ENCODE peak calls at places on chromosomes 6 and 20, in ten cellular contexts. M is neural progenitor cell; L is endodermal cell; N is heart right ventricle; P is stomach; I is SK-N-SH; U is IMR-90; O is CD8-positive, alpha-beta memory T cell; G is A549; F is adrenal gland. C is an unnamed sample. For H3K4me1, the result is how much of the 10 kb centered on the place peaks cover.

GRCh38 chr6:28212510-28213212 is 12.4 kb upstream of the ZSCAN9 start:
- DNase-seq in N (no peak), I (peak), L (peak), P (no peak), M (peak), O (no peak), G (peak), U (peak), F (peak), C (no peak)

GRCh38 chr6:36838896-36839818 is at the start of gene CPNE5:
- DNase-seq in M (peak), N (peak), P (no peak), L (peak), F (no peak), I (peak), O (no peak), G (no peak), U (no peak), C (no peak)

GRCh38 chr6:88165877-88166492 is at the start of gene CNR1:
- DNase-seq in O (no peak), U (no peak), I (peak), F (peak), M (peak), P (peak), G (peak), N (peak), L (peak), C (peak)

GRCh38 chr6:46901747-46902362 is 19.9 kb downstream of the ADGRF5 start:
- DNase-seq in P (no peak), M (no peak), L (no peak), U (no peak), I (no peak), G (no peak), F (no peak), N (peak), O (no peak), C (no peak)

GRCh38 chr20:137668-138131 is 4.7 kb upstream of the DEFB126 start:
- DNase-seq in O (no peak), U (no peak), N (no peak), P (no peak), F (no peak), M (no peak), I (peak), G (peak), L (no peak), C (no peak)

GRCh38 chr6:146545608-146546007 is 2.0 kb downstream of the RAB32 start:
- DNase-seq in G (no peak), F (no peak), I (no peak), O (no peak), M (no peak), P (no peak), U (peak), N (no peak), L (no peak), C (no peak)

GRCh38 chr6:39029156-39030011 is 19.2 kb upstream of the GLP1R start:
- DNase-seq in U (no peak), L (peak), N (no peak), I (peak), G (peak), P (no peak), O (peak), M (peak), F (peak), C (no peak)

GRCh38 chr20:49602370-49603208 is 34.7 kb upstream of the PTGIS start:
- DNase-seq in M (no peak), U (peak), O (no peak), L (no peak), P (no peak), N (no peak), I (no peak), F (no peak), G (no peak), C (no peak)

GRCh38 chr20:1338801-1339200 is 9.9 kb upstream of the SDCBP2 start:
- DNase-seq in P (no peak), L (peak), G (no peak), M (no peak), O (no peak), N (no peak), U (no peak), I (no peak), F (no peak), C (no peak)

GRCh38 chr6:50842861-50843384 is 24.3 kb downstream of the TFAP2B start:
- DNase-seq in M (peak), O (no peak), G (no peak), U (no peak), F (no peak), L (peak), N (no peak), P (no peak), I (no peak), C (no peak)

GRCh38 chr6:160505970-160506369 is 157.8 kb downstream of the SLC22A3 start:
- DNase-seq in N (no peak), F (no peak), L (no peak), M (no peak), I (no peak), O (no peak), G (no peak), U (no peak), P (no peak), C (no peak)

GRCh38 chr20:32858189-32858588 is 534 bp upstream of the EFCAB8 start:
- DNase-seq in G (no peak), O (no peak), P (no peak), U (no peak), L (no peak), I (no peak), N (no peak), M (no peak), F (no peak), C (no peak)

GRCh38 chr6:38045701-38046305 is 226.3 kb downstream of the ZFAND3 start:
- DNase-seq in I (no peak), U (no peak), G (no peak), O (no peak), N (no peak), L (no peak), F (no peak), P (no peak), M (no peak), C (no peak)

GRCh38 chr20:59936409-59936808 is 3.0 kb upstream of the SYCP2 start:
- DNase-seq in U (no peak), I (no peak), O (no peak), N (no peak), F (no peak), G (no peak), P (no peak), L (no peak), M (no peak), C (no peak)

GRCh38 chr6:34288581-34288980 is 39.8 kb upstream of the SMIM29 start:
- DNase-seq in I (no peak), L (no peak), M (no peak), F (no peak), G (no peak), U (no peak), P (no peak), N (no peak), O (no peak), C (no peak)

GRCh38 chr6:100948381-100949133 is 67.4 kb upstream of the ASCC3 start:
- DNase-seq in M (no peak), G (peak), U (peak), O (no peak), P (no peak), L (no peak), I (no peak), F (no peak), N (no peak), C (no peak)

GRCh38 chr6:29705389-29706231 is 17.6 kb upstream of the HLA-F start:
- DNase-seq in P (no peak), N (peak), O (peak), G (peak), I (peak), F (peak), U (peak), M (peak), L (peak), C (no peak)

GRCh38 chr6:122530440-122531046 is 58.9 kb upstream of the SERINC1 start:
- DNase-seq in O (peak), P (peak), G (peak), M (peak), F (peak), N (peak), L (peak), U (peak), I (peak), C (no peak)

GRCh38 chr6:9168669-9169068 is 733.3 kb upstream of the SLC35B3 start:
- DNase-seq in N (no peak), P (no peak), L (no peak), M (no peak), F (no peak), O (no peak), U (no peak), G (no peak), I (no peak), C (no peak)

GRCh38 chr20:64064145-64064698 is 1.2 kb downstream of the TCEA2 start:
- DNase-seq in N (no peak), P (peak), I (no peak), L (no peak), G (peak), F (peak), U (peak), M (no peak), O (no peak), C (peak)

GRCh38 chr20:10419550-10420133 is 14.4 kb downstream of the MKKS start:
- DNase-seq in G (peak), O (no peak), I (no peak), M (no peak), U (peak), N (no peak), P (no peak), L (no peak), F (no peak), C (no peak)

GRCh38 chr6:24935753-24936152 is at the start of gene RIPOR2:
- DNase-seq in G (peak), U (no peak), I (no peak), N (no peak), F (peak), M (peak), O (peak), P (peak), L (peak), C (peak)
- H3K4me1 ChIP-seq in G (under half), U (under half), I (under half), N (under half), F (under half), M (under half), O (under half), P (under half), L (under half), C (under half)

GRCh38 chr6:3408665-3409064 is 48.2 kb downstream of the SLC22A23 start:
- DNase-seq in U (no peak), O (no peak), N (no peak), F (no peak), M (no peak), L (no peak), G (no peak), I (no peak), P (no peak), C (no peak)
- H3K4me1 ChIP-seq in U (under half), O (under half), N (under half), F (under half), M (under half), L (under half), G (half or more), I (under half), P (under half), C (under half)

GRCh38 chr6:3061501-3061941 is 6.8 kb upstream of the RIPK1 start:
- DNase-seq in O (no peak), F (no peak), G (no peak), L (no peak), N (no peak), U (peak), M (no peak), I (no peak), P (no peak), C (no peak)

GRCh38 chr6:3052481-3053230 is 15.6 kb upstream of the RIPK1 start:
- DNase-seq in F (no peak), L (peak), N (no peak), I (no peak), P (no peak), O (no peak), M (peak), G (no peak), U (no peak), C (no peak)

GRCh38 chr6:3053231-3053508 is 15.1 kb upstream of the RIPK1 start:
- DNase-seq in L (no peak), P (no peak), F (no peak), M (no peak), U (no peak), G (no peak), O (no peak), I (no peak), N (no peak), C (no peak)

GRCh38 chr6:3058957-3059356 is 9.3 kb upstream of the RIPK1 start:
- DNase-seq in F (no peak), G (no peak), M (no peak), N (no peak), L (no peak), U (no peak), I (no peak), P (no peak), O (no peak), C (no peak)

GRCh38 chr6:3057063-3057462 is 11.2 kb upstream of the RIPK1 start:
- DNase-seq in N (no peak), L (no peak), I (no peak), U (no peak), O (no peak), P (no peak), G (no peak), M (no peak), F (no peak), C (no peak)
- H3K4me1 ChIP-seq in N (under half), L (under half), I (under half), U (under half), O (under half), P (under half), G (under half), M (under half), F (under half), C (under half)

GRCh38 chr6:56775498-56776166 is 132.9 kb upstream of the DST start:
- DNase-seq in L (peak), U (no peak), M (peak), O (no peak), F (no peak), G (no peak), I (no peak), N (no peak), P (no peak), C (no peak)
- H3K4me1 ChIP-seq in L (under half), U (under half), M (under half), O (under half), F (under half), G (under half), I (under half), N (under half), P (under half), C (under half)

GRCh38 chr6:41553405-41553999 is 7.3 kb downstream of the FOXP4 start:
- DNase-seq in M (no peak), F (no peak), P (no peak), O (no peak), I (no peak), L (peak), N (no peak), U (no peak), G (no peak), C (no peak)

GRCh38 chr6:41551086-41551702 is 5.0 kb downstream of the FOXP4 start:
- DNase-seq in N (no peak), M (no peak), G (no peak), U (no peak), P (peak), F (no peak), O (no peak), L (peak), I (no peak), C (no peak)

GRCh38 chr6:41551857-41552256 is 5.7 kb downstream of the FOXP4 start:
- DNase-seq in F (no peak), G (no peak), M (no peak), N (no peak), I (no peak), P (no peak), U (no peak), L (no peak), O (no peak), C (no peak)

GRCh38 chr6:41555326-41556300 is 9.4 kb downstream of the FOXP4 start:
- DNase-seq in F (no peak), M (no peak), O (no peak), U (no peak), G (no peak), I (no peak), N (no peak), P (no peak), L (peak), C (no peak)

DNA sequence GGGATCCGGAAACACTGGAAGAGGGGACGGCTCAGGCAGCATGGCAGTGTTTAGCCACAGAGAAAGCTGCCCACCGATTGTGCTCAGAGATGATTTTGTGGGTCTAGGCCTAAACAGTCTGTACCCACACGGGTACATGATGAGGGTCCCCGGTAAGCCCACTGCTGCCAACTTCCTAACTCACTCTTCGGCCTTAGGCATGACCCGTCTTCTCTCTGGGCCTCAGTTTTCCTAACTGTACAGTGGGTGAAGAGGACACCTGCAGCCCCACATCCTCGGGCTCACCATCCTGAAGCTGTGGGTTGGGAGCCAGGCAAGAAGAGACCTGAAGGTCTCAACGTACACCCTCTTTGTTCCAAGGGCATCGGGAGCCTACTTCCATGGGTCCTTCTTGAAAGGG is 6.5 kb downstream of the FOXP4 start:
- DNase-seq in F (no peak), I (no peak), O (no peak), N (no peak), P (no peak), L (no peak), U (no peak), G (no peak), M (no peak), C (no peak)
- H3K4me1 ChIP-seq in F (under half), I (under half), O (under half), N (under half), P (under half), L (under half), U (under half), G (under half), M (half or more), C (under half)

GRCh38 chr6:686528-686927 is 6.4 kb downstream of the EXOC2 start:
- DNase-seq in I (no peak), G (no peak), P (no peak), U (no peak), O (no peak), N (no peak), L (no peak), F (no peak), M (peak), C (no peak)
- H3K4me1 ChIP-seq in I (under half), G (under half), P (under half), U (under half), O (under half), N (under half), L (under half), F (under half), M (under half), C (under half)